ENCODE peak calls at places on chromosome 1, in ten cellular contexts. One of them, this sample, is unnamed.
A peak's percentile ranks its signal among the peaks of the same experiment; 100 is the strongest.

GRCh38 chr1:243595527-243596206 is 254.4 kb downstream of the AKT3 start:
- DNase-seq in progenitor cell of endocrine pancreas: no peak
- DNase-seq in KG1: no peak
- DNase-seq in NCI-H1105: no peak
- DNase-seq in IMR-90: peak; percentile 89
- DNase-seq in A172: no peak
- DNase-seq in CD4-positive, alpha-beta memory T cell: peak; percentile 55
- DNase-seq in thoracic aorta: no peak
- DNase-seq in brain pericyte: no peak
- DNase-seq in H1: no peak
- DNase-seq in this sample: no peak

GRCh38 chr1:158969166-158969565 is 37.8 kb downstream of the PYHIN1 start:
- DNase-seq in NCI-H1105: no peak
- DNase-seq in IMR-90: no peak
- DNase-seq in brain pericyte: no peak
- DNase-seq in progenitor cell of endocrine pancreas: no peak
- DNase-seq in H1: no peak
- DNase-seq in CD4-positive, alpha-beta memory T cell: no peak
- DNase-seq in thoracic aorta: no peak
- DNase-seq in KG1: no peak
- DNase-seq in A172: no peak
- DNase-seq in this sample: no peak

GRCh38 chr1:56330400-56331026 is 248.8 kb downstream of the PLPP3 start:
- DNase-seq in CD4-positive, alpha-beta memory T cell: no peak
- DNase-seq in A172: peak; percentile 54
- DNase-seq in IMR-90: peak; percentile 84
- DNase-seq in progenitor cell of endocrine pancreas: no peak
- DNase-seq in H1: no peak
- DNase-seq in NCI-H1105: no peak
- DNase-seq in KG1: no peak
- DNase-seq in thoracic aorta: no peak
- DNase-seq in brain pericyte: peak; percentile 15
- DNase-seq in this sample: no peak

GRCh38 chr1:212271823-212272498 is 13.2 kb upstream of the PPP2R5A start:
- DNase-seq in progenitor cell of endocrine pancreas: no peak
- DNase-seq in thoracic aorta: no peak
- DNase-seq in NCI-H1105: no peak
- DNase-seq in KG1: no peak
- DNase-seq in CD4-positive, alpha-beta memory T cell: no peak
- DNase-seq in brain pericyte: no peak
- DNase-seq in IMR-90: no peak
- DNase-seq in H1: no peak
- DNase-seq in A172: no peak
- DNase-seq in this sample: no peak

GRCh38 chr1:24468605-24469004 is 34.0 kb upstream of the RCAN3 start:
- DNase-seq in KG1: no peak
- DNase-seq in brain pericyte: no peak
- DNase-seq in A172: no peak
- DNase-seq in IMR-90: peak; percentile 11
- DNase-seq in progenitor cell of endocrine pancreas: no peak
- DNase-seq in thoracic aorta: no peak
- DNase-seq in H1: no peak
- DNase-seq in CD4-positive, alpha-beta memory T cell: no peak
- DNase-seq in NCI-H1105: no peak
- DNase-seq in this sample: no peak

GRCh38 chr1:168786476-168787330 is 57.7 kb upstream of the DPT start:
- DNase-seq in CD4-positive, alpha-beta memory T cell: no peak
- DNase-seq in brain pericyte: no peak
- DNase-seq in thoracic aorta: no peak
- DNase-seq in A172: peak; percentile 13
- DNase-seq in NCI-H1105: no peak
- DNase-seq in IMR-90: no peak
- DNase-seq in progenitor cell of endocrine pancreas: no peak
- DNase-seq in KG1: no peak
- DNase-seq in H1: no peak
- DNase-seq in this sample: peak; percentile 30

GRCh38 chr1:246069581-246069980 is 437.5 kb downstream of the SMYD3 start:
- DNase-seq in H1: no peak
- DNase-seq in progenitor cell of endocrine pancreas: no peak
- DNase-seq in NCI-H1105: no peak
- DNase-seq in thoracic aorta: no peak
- DNase-seq in A172: no peak
- DNase-seq in CD4-positive, alpha-beta memory T cell: no peak
- DNase-seq in brain pericyte: no peak
- DNase-seq in IMR-90: no peak
- DNase-seq in KG1: no peak
- DNase-seq in this sample: no peak

GRCh38 chr1:154871374-154871773 is 1.3 kb upstream of the KCNN3 start:
- DNase-seq in KG1: no peak
- DNase-seq in brain pericyte: no peak
- DNase-seq in IMR-90: no peak
- DNase-seq in NCI-H1105: no peak
- DNase-seq in H1: no peak
- DNase-seq in progenitor cell of endocrine pancreas: no peak
- DNase-seq in CD4-positive, alpha-beta memory T cell: no peak
- DNase-seq in A172: peak; percentile 55
- DNase-seq in thoracic aorta: no peak
- DNase-seq in this sample: no peak

GRCh38 chr1:99306056-99306455 is 41.8 kb downstream of the PLPPR4 start:
- DNase-seq in IMR-90: no peak
- DNase-seq in brain pericyte: no peak
- DNase-seq in NCI-H1105: no peak
- DNase-seq in KG1: no peak
- DNase-seq in CD4-positive, alpha-beta memory T cell: no peak
- DNase-seq in progenitor cell of endocrine pancreas: no peak
- DNase-seq in thoracic aorta: no peak
- DNase-seq in A172: no peak
- DNase-seq in H1: no peak
- DNase-seq in this sample: no peak

GRCh38 chr1:166730299-166730888 is 108.9 kb upstream of the POGK start:
- DNase-seq in A172: peak; percentile 4
- DNase-seq in progenitor cell of endocrine pancreas: no peak
- DNase-seq in H1: no peak
- DNase-seq in thoracic aorta: no peak
- DNase-seq in brain pericyte: no peak
- DNase-seq in CD4-positive, alpha-beta memory T cell: no peak
- DNase-seq in IMR-90: no peak
- DNase-seq in KG1: no peak
- DNase-seq in NCI-H1105: no peak
- DNase-seq in this sample: no peak

GRCh38 chr1:35122311-35122710 is 43.1 kb downstream of the ZMYM1 start:
- DNase-seq in progenitor cell of endocrine pancreas: no peak
- DNase-seq in KG1: no peak
- DNase-seq in H1: no peak
- DNase-seq in brain pericyte: no peak
- DNase-seq in IMR-90: no peak
- DNase-seq in thoracic aorta: no peak
- DNase-seq in A172: no peak
- DNase-seq in CD4-positive, alpha-beta memory T cell: no peak
- DNase-seq in NCI-H1105: no peak
- DNase-seq in this sample: no peak

This sample was measured in NCI-H146.